ENCODE peak calls at places on chromosomes 16 and 17, in ten cellular contexts. L is heart right ventricle, U is A549, R is uterus, K is endothelial cell, C is neural progenitor cell, T is GM23338, P is fibroblast of pulmonary artery, Y is stomach, D is WERI-Rb-1. F is an unnamed sample.

GRCh38 chr16:4207229-4207628 is 34.7 kb downstream of the SRL start:
- DNase-seq in K (no peak), C (no peak), L (no peak), T (no peak), U (no peak), Y (no peak), P (no peak), R (no peak), D (no peak), F (no peak)

GRCh38 chr16:51095114-51095872 is 55.8 kb downstream of the SALL1 start:
- DNase-seq in K (no peak), Y (no peak), R (no peak), T (no peak), D (no peak), L (no peak), P (no peak), C (peak), U (no peak), F (no peak)

GRCh38 chr17:81511800-81512559 is 619 bp downstream of the ACTG1 start:
- DNase-seq in D (no peak), P (peak), Y (no peak), T (no peak), L (peak), K (no peak), U (peak), C (no peak), R (no peak), F (no peak)

GRCh38 chr16:17945080-17945601 is 391.4 kb downstream of the NPIPA8 start:
- DNase-seq in T (no peak), C (no peak), Y (no peak), U (no peak), P (no peak), R (no peak), L (no peak), D (no peak), K (no peak), F (no peak)

GRCh38 chr16:31362476-31363405 is 7.8 kb downstream of the ITGAX start:
- DNase-seq in U (no peak), P (no peak), C (no peak), D (no peak), K (no peak), T (no peak), R (no peak), Y (no peak), L (no peak), F (no peak)

GRCh38 chr17:4326112-4326511 is 40.4 kb downstream of the UBE2G1 start:
- DNase-seq in P (no peak), K (no peak), T (no peak), C (no peak), L (no peak), D (no peak), R (no peak), U (no peak), Y (no peak), F (no peak)

GRCh38 chr16:54926166-54926838 is 4.4 kb upstream of the IRX5 start:
- DNase-seq in U (no peak), K (no peak), R (no peak), T (no peak), L (no peak), Y (no peak), P (no peak), C (no peak), D (no peak), F (peak)

GRCh38 chr17:67431210-67432015 is 54.3 kb downstream of the PITPNC1 start:
- DNase-seq in R (no peak), D (no peak), C (no peak), U (peak), L (no peak), P (peak), Y (no peak), T (no peak), K (no peak), F (peak)

GRCh38 chr17:82632461-82632860 is 15.8 kb downstream of the WDR45B start:
- DNase-seq in C (no peak), L (no peak), U (no peak), K (no peak), Y (no peak), P (no peak), D (no peak), T (no peak), R (no peak), F (no peak)

GRCh38 chr16:64983983-64984382 is 137.9 kb downstream of the CDH11 start:
- DNase-seq in Y (no peak), K (peak), T (peak), U (peak), P (peak), D (peak), L (peak), C (peak), R (no peak), F (peak)

GRCh38 chr17:51909971-51910370 is 248.5 kb downstream of the CA10 start:
- DNase-seq in T (no peak), R (no peak), L (no peak), U (no peak), K (no peak), P (no peak), Y (no peak), D (peak), C (peak), F (no peak)

GRCh38 chr16:57639172-57639571 is 10.7 kb downstream of the ADGRG1 start:
- DNase-seq in T (peak), L (no peak), R (no peak), C (peak), U (no peak), P (no peak), K (peak), D (no peak), Y (peak), F (no peak)

GRCh38 chr16:69712277-69712676 is 14.1 kb downstream of the NQO1 start:
- DNase-seq in R (no peak), K (no peak), D (no peak), T (no peak), U (no peak), P (no peak), Y (no peak), C (no peak), L (no peak), F (peak)

DNA sequence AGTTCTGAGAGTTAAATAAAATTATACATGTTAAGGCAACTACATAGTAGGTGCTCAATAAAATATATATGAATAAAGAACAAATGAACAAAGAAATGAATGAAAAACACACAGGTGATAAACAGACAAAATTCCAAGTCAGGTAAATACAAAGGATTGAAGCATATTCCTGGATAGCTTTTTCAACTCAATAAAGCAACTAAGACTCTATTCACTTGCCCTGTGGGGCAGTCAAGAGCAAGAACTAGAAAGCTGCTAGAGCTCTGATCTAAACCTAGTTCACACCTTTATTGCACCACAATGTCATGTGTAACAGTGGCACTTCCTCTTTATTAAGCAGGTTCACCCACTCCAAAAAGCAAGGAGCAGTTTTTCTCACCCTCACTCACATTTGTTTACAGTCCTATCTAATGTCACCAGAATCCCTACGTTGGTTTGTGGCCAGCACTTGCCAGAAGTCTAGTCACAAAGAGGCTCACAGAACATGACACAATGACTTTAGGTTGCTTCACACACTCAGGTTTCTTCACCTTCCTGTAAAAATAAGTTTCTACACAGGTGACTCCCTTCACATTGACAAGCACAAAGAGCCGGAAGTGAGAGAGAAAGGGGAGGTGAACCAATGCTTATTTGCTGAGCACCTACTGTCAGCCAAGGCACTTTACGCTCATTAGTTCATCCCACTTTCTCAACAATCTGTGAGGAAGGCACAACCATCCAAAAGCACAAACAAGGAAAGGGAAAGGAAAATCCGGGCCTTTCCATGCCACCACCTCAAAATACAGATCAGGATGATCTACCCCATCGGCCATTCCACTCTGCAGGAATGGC is 70.8 kb downstream of the XPO6 start:
- DNase-seq in Y (peak), R (no peak), T (peak), C (no peak), P (peak), K (no peak), U (no peak), D (no peak), L (peak), F (peak)
- TF ChIP-seq CTCF in Y (no peak), R (no peak), T (no peak), C (no peak), P (no peak), K (no peak), U (no peak), D (no peak), L (no peak), F (no peak)

GRCh38 chr17:9121186-9121820 is 100.0 kb downstream of the NTN1 start:
- DNase-seq in K (no peak), C (no peak), U (no peak), D (no peak), T (no peak), R (no peak), P (no peak), Y (no peak), L (no peak), F (no peak)

GRCh38 chr17:9123594-9124553 is 102.6 kb downstream of the NTN1 start:
- DNase-seq in K (no peak), U (no peak), R (no peak), D (no peak), C (no peak), P (no peak), T (no peak), L (no peak), Y (no peak), F (no peak)

GRCh38 chr17:9124554-9124935 is 103.2 kb downstream of the NTN1 start:
- DNase-seq in R (no peak), C (no peak), K (no peak), P (no peak), T (no peak), Y (no peak), U (no peak), D (no peak), L (no peak), F (no peak)

GRCh38 chr17:9116861-9117568 is 95.7 kb downstream of the NTN1 start:
- DNase-seq in K (no peak), T (no peak), L (no peak), U (no peak), D (no peak), P (no peak), R (no peak), C (no peak), Y (no peak), F (no peak)

DNA sequence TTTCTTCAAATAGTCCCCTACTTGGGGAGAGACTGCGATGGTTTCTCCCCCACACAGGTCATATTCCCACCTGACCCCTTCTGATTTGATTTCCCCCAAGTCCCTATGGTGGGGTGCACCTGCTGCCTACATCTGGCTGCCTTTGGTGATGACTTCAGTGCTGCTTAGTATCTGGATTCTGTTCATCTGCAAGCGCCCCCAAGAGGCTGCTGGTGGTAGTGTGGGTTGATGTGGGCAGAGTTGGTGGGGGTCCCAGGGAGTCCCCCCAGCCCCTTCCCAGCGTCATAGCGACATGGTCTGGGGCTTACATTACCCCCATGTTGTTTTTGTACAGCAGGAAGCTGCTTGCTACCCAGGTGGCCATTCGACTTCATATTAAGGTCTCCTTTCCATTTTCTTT is 99.2 kb downstream of the NTN1 start:
- DNase-seq in K (peak), U (peak), T (peak), D (peak), L (no peak), P (no peak), Y (no peak), R (no peak), C (peak), F (no peak)
- TF ChIP-seq CTCF in K (no peak), U (peak), T (peak), D (peak), L (no peak), P (no peak), Y (no peak), R (no peak), C (peak), F (no peak)

GRCh38 chr17:77407321-77408277 is 266.8 kb downstream of the SEC14L1 start:
- DNase-seq in R (peak), L (no peak), D (no peak), P (no peak), K (no peak), C (no peak), T (no peak), U (no peak), Y (no peak), F (peak)
- TF ChIP-seq CTCF in R (no peak), L (no peak), D (no peak), P (no peak), K (no peak), C (no peak), T (no peak), U (no peak), Y (no peak), F (no peak)

GRCh38 chr17:44005865-44006580 is 1.6 kb downstream of the NAGS start:
- DNase-seq in P (no peak), K (peak), C (peak), T (peak), U (peak), L (no peak), Y (peak), D (no peak), R (no peak), F (peak)

GRCh38 chr17:44007346-44008204 is 3.2 kb downstream of the NAGS start:
- DNase-seq in U (no peak), R (no peak), K (no peak), Y (no peak), C (no peak), P (no peak), L (no peak), D (no peak), T (no peak), F (no peak)

GRCh38 chr17:44010966-44011647 is 3.7 kb downstream of the TMEM101 start:
- DNase-seq in Y (no peak), K (no peak), P (no peak), L (no peak), R (no peak), C (no peak), T (no peak), D (no peak), U (no peak), F (no peak)

GRCh38 chr17:44006581-44007345 is 2.3 kb downstream of the NAGS start:
- DNase-seq in L (peak), T (peak), D (peak), K (peak), R (peak), C (peak), P (peak), U (peak), Y (peak), F (peak)

DNA sequence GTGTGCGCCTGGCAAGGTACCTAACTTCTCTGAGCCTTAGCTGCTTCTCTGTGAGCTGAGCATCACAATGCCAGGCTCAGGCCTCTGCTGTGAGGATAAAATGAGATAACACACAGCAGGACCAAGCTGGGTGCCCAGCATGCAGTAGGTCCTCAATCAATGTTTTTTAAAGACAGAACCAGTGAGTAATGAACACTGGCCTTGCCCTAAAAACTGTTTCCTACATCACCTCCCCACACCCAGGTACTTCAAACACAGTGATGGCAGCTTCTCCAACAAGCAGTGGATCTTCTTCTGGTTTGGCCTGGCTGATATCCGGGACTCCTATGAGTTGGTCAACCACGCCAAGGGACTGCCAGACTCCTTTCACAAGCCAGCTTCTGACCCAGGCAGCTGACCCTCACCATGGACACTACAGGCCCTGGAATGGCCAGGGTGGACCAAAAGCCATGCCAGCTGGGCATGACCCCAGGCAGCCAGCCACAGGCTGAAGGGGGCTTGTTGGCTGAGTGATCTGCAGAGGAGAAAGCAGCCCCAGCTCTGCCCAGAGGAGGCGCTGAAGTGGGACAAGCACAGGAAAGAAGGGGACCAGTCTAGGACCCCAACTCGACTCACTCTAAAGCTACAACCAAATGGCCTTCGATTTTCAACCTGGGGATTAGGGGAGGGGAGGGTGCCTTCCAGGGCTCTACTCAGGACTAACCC is 3.9 kb downstream of the NAGS start:
- DNase-seq in C (no peak), R (no peak), K (no peak), P (no peak), D (no peak), U (no peak), L (no peak), Y (no peak), T (peak), F (no peak)
- TF ChIP-seq CTCF in C (no peak), R (no peak), K (no peak), P (no peak), D (peak), U (no peak), L (no peak), Y (no peak), T (peak), F (no peak)

GRCh38 chr17:17400070-17400469 is 76.7 kb upstream of the MED9 start:
- DNase-seq in U (no peak), L (no peak), K (no peak), T (no peak), R (no peak), Y (no peak), C (no peak), D (no peak), P (no peak), F (no peak)

GRCh38 chr17:17400566-17401184 is 76.1 kb upstream of the MED9 start:
- DNase-seq in R (no peak), L (no peak), D (no peak), P (no peak), C (no peak), U (no peak), K (no peak), T (no peak), Y (no peak), F (no peak)

GRCh38 chr17:17402558-17402957 is 74.2 kb upstream of the MED9 start:
- DNase-seq in U (no peak), P (no peak), Y (no peak), R (no peak), D (no peak), L (no peak), T (no peak), C (no peak), K (no peak), F (peak)

GRCh38 chr17:17398928-17399926 is 77.6 kb upstream of the MED9 start:
- DNase-seq in T (no peak), Y (no peak), C (no peak), U (no peak), K (no peak), R (no peak), P (no peak), D (no peak), L (no peak), F (no peak)

GRCh38 chr17:17401271-17401781 is 75.5 kb upstream of the MED9 start:
- DNase-seq in P (no peak), U (peak), R (no peak), Y (no peak), D (peak), L (no peak), T (peak), C (peak), K (no peak), F (peak)
- TF ChIP-seq CTCF in P (no peak), U (no peak), R (no peak), Y (no peak), D (peak), L (no peak), T (peak), C (peak), K (no peak), F (no peak)

GRCh38 chr16:46850619-46851555 is 19.9 kb upstream of the C16orf87 start:
- DNase-seq in T (no peak), P (no peak), U (no peak), D (no peak), C (no peak), K (no peak), L (no peak), R (no peak), Y (no peak), F (no peak)

GRCh38 chr16:46855389-46855788 is 24.4 kb upstream of the C16orf87 start:
- DNase-seq in P (no peak), D (no peak), K (no peak), L (no peak), T (no peak), Y (no peak), U (no peak), R (no peak), C (no peak), F (no peak)

GRCh38 chr16:46852130-46852529 is 21.1 kb upstream of the C16orf87 start:
- DNase-seq in P (no peak), T (no peak), U (no peak), R (no peak), K (no peak), C (no peak), Y (no peak), D (no peak), L (no peak), F (no peak)

GRCh38 chr16:46854846-46855245 is 23.9 kb upstream of the C16orf87 start:
- DNase-seq in U (no peak), C (no peak), T (no peak), L (no peak), Y (no peak), K (no peak), R (no peak), P (no peak), D (no peak), F (no peak)

DNA sequence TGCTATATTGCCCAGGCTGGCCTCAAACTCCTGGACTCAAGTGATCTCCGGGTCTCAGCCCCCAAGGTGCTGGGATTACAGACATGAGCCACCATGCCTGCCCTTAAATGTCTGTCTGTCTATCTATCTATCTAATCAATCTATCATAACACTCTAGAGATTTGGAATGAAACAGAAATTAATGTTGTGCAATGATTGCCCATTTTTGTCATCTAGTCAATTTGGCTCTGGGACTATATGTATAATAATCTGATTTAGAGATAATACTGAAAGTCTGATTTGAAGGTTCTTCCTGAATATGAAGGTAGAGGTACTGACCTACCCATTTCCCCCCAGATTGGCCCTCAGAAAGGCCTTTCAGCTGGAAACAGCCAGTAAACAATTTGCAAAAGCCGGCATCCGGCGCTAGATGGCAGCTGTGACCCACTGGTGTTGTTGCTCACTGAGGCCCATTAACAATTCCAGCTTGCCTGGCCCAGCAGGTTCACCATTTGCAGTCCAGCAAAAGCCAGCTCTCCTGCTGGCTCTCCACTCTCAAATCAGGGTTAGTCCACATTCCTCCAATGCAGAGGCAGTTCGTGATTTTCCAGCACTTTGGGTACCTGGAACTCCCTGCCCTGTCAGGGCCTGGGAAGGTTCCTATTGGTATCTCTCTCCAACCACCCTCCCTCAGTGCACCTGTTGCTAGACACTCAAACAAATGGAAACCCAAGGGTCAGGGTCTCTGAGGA is 22.9 kb upstream of the C16orf87 start:
- DNase-seq in D (peak), K (peak), Y (peak), R (peak), P (peak), T (peak), U (peak), C (peak), L (peak), F (peak)
- TF ChIP-seq CTCF in D (peak), K (peak), Y (peak), R (peak), P (peak), T (peak), U (peak), C (peak), L (peak), F (peak)

GRCh38 chr16:74275031-74275636 is 21.5 kb upstream of the PSMD7 start:
- DNase-seq in C (no peak), U (peak), L (no peak), P (peak), T (peak), Y (no peak), K (no peak), R (no peak), D (no peak), F (peak)
- TF ChIP-seq CTCF in C (peak), U (peak), L (no peak), P (peak), T (peak), Y (peak), K (peak), R (peak), D (peak), F (peak)

GRCh38 chr17:27798376-27798775 is 2.0 kb downstream of the NOS2 start:
- DNase-seq in Y (no peak), L (no peak), D (no peak), T (no peak), P (no peak), R (no peak), K (no peak), U (no peak), C (no peak), F (no peak)
- TF ChIP-seq CTCF in Y (no peak), L (no peak), D (no peak), T (no peak), P (no peak), R (no peak), K (no peak), U (no peak), C (no peak), F (no peak)

F was measured in epithelial cell of esophagus.